ENCODE peak calls at places on chromosomes 11 and 22, in four cellular contexts. M is spleen, S is IMR-90, B is sigmoid colon. H is an unnamed sample.

GRCh38 chr11:74877132-74877531 is 71.8 kb downstream of the XRRA1 start:
- DNase-seq in S (peak; percentile 12), B (no peak), M (no peak), H (no peak)

GRCh38 chr11:62025429-62026105 is 58.1 kb upstream of the FTH1 start:
- DNase-seq in M (peak; percentile 87), B (peak; percentile 85), S (peak; percentile 91), H (peak; percentile 86)

GRCh38 chr11:87743002-87743401 is 432.2 kb downstream of the RAB38 start:
- DNase-seq in S (no peak), B (no peak), M (no peak), H (no peak)

GRCh38 chr11:13767461-13767860 is 99.0 kb downstream of the FAR1 start:
- DNase-seq in M (no peak), S (no peak), B (no peak), H (no peak)

GRCh38 chr11:109037856-109038780 is 373.2 kb downstream of the DDX10 start:
- DNase-seq in M (no peak), B (no peak), S (peak; percentile 61), H (peak; percentile 27)

GRCh38 chr11:12232819-12233601 is 122.6 kb downstream of the MICAL2 start:
- DNase-seq in B (no peak), S (peak; percentile 95), M (no peak), H (peak; percentile 76)

GRCh38 chr11:120205596-120206161 is 5.2 kb upstream of the OAF start:
- DNase-seq in S (peak; percentile 86), B (no peak), M (no peak), H (no peak)

GRCh38 chr22:22925146-22925794 is 37.7 kb downstream of the IGLL5 start:
- DNase-seq in S (no peak), M (no peak), B (no peak), H (no peak)

GRCh38 chr11:124511739-124512138 is 31.7 kb downstream of the OR8B12 start:
- DNase-seq in M (no peak), S (no peak), B (no peak), H (no peak)

GRCh38 chr22:27615408-27615807 is 186.1 kb downstream of the MN1 start:
- DNase-seq in M (no peak), S (no peak), B (no peak), H (no peak)

GRCh38 chr11:112163875-112164521 is at the start of gene IL18:
- DNase-seq in M (peak; percentile 84), B (peak; percentile 68), S (no peak), H (no peak)

GRCh38 chr22:25030636-25031035 is 78.1 kb downstream of the KIAA1671 start:
- DNase-seq in S (no peak), M (no peak), B (no peak), H (no peak)

GRCh38 chr11:12606597-12606996 is 67.6 kb upstream of the TEAD1 start:
- DNase-seq in M (no peak), B (no peak), S (peak; percentile 90), H (peak; percentile 80)

GRCh38 chr22:40348025-40348658 is 1.8 kb downstream of the ADSL start:
- DNase-seq in M (peak; percentile 84), B (no peak), S (peak; percentile 62), H (no peak)

GRCh38 chr11:78868563-78868962 is 293.9 kb upstream of the NARS2 start:
- DNase-seq in B (no peak), M (no peak), S (no peak), H (no peak)

GRCh38 chr11:134407321-134407828 is 4.7 kb downstream of the B3GAT1 start:
- DNase-seq in M (no peak), S (no peak), B (no peak), H (no peak)

DNA sequence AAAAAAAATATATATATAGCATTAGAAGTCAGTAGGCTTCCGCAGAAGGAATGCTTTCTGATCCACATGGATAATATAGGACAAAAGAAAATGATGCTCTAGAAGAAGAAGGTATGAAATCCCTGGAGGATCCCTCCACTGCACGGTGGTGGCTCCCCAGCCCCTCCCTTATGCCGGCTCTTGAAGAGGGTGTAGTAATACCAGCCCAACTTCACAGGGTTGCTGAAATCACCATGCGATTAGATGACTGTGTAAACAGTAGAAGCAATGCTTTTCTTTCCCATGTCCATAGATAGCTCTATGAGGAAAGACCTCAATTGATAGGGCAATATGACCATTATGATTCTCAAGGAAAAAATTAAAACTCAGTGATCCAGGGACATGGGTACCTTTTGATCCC is 3.2 kb upstream of the ETS1 start:
- DNase-seq in S (no peak), B (no peak), M (no peak), H (no peak)
- H3K27me3 ChIP-seq in S (peaks cover 4% of the 10 kb centered on the region), B (no peaks in the 10 kb centered on the region), M (no peaks in the 10 kb centered on the region), H (peaks cover 18% of the 10 kb centered on the region)

DNA sequence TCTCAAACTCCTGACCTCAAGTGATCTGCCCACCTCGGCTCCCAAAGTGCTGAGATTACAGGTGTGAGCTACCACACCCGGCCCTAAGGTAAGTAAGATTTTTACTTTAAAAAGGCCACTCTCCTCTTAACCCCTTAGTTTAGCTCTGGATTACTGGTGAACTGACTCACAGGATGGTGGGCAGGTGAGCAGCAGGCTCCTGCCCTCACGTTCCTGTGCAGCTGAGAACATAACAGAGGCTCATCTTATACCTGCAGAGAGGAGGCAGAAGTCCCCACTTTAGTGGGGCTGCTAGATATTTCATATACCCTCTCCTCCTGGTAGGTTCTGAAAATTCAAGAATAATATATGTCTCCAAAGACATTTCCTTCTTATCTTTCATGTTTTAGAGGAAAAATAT is 17.1 kb upstream of the SERPIND1 start:
- DNase-seq in S (no peak), B (no peak), M (no peak), H (no peak)
- TF ChIP-seq CTCF in S (no peak), B (no peak), M (no peak), H (no peak)

DNA sequence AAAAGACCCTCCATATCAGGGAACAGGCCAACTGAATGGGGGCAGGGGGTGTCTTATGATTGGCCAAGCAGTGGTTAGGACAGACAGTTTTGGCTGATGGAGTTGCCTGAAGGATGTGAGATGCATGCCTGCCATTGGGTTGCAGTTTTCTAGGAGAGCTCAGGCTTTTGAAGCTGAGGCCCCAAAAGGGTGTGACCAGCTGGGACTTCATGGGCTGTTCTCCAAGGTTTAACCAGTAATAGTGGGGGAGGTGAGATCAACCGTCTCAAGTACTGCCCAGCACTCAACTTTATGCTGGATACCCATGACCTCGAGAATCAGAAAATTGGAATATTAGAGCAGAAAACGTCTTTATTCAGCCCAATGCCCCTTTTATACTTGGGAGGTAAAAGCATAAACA is 13.5 kb downstream of the DTX4 start:
- DNase-seq in B (no peak), M (no peak), S (no peak), H (no peak)
- H3K27me3 ChIP-seq in B (no peaks in the 10 kb centered on the region), M (no peaks in the 10 kb centered on the region), S (no peaks in the 10 kb centered on the region), H (no peaks in the 10 kb centered on the region)

DNA sequence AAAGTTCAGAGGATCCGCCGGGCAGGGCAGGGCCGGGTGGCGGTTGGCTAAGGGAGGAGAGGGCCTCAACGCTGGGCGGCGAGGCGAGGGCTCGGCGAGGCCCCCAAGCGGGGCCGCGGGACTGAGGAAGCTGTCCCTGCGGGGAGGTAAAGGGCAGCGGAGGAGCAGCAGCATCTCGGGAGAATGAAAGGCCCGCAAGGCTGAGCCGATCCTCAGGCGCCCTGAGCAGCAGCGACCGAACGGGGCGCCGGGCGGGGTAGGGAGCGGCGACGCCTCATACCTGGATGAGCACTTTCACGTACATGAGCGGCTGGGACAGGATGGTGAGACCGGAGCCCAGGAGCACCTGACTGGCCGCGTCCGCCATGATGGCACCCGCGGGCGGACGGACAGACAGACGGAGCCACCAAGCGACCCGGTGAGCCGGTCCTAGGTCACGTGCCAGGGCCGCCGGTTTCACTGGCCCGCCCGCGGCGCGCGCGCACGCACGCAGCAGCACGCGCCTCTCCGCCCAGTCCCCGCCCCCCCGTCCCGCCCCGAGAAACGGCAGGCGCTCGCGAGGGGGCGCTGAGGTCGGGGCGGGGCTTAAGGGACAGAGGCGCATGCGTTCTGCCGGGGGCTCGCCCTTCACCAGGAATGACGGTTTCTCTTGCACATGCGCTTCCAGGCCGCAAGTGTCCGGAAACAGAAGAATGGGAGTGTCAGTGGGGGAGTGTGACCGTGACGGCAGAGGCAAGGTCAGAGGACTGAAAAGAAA is at the start of gene MTCH2:
- DNase-seq in M (peak; percentile 98), B (peak; percentile 98), S (peak; percentile 97), H (peak; percentile 81)
- TF ChIP-seq CTCF in M (peak; percentile 83), B (no peak), S (peak; percentile 34), H (peak; percentile 26)

GRCh38 chr22:48250937-48251530 is 1488.6 kb downstream of the TBC1D22A start:
- DNase-seq in B (no peak), M (peak; percentile 45), S (no peak), H (no peak)

GRCh38 chr22:48251629-48252028 is 1489.2 kb downstream of the TBC1D22A start:
- DNase-seq in B (no peak), M (peak; percentile 24), S (no peak), H (no peak)

GRCh38 chr22:48248901-48249455 is 1486.5 kb downstream of the TBC1D22A start:
- DNase-seq in M (peak; percentile 39), B (peak; percentile 33), S (no peak), H (no peak)

GRCh38 chr22:48249721-48250268 is 1487.3 kb downstream of the TBC1D22A start:
- DNase-seq in S (no peak), B (peak; percentile 2), M (peak; percentile 7), H (no peak)

GRCh38 chr22:48250286-48250895 is 1487.9 kb downstream of the TBC1D22A start:
- DNase-seq in S (no peak), M (peak; percentile 62), B (peak; percentile 45), H (no peak)
- H3K27me3 ChIP-seq in S (no peaks in the 10 kb centered on the region), M (peaks cover 3% of the 10 kb centered on the region), B (no peaks in the 10 kb centered on the region), H (no peaks in the 10 kb centered on the region)

GRCh38 chr11:21986361-21986760 is 206.5 kb upstream of the ANO5 start:
- DNase-seq in S (no peak), B (no peak), M (no peak), H (no peak)

DNA sequence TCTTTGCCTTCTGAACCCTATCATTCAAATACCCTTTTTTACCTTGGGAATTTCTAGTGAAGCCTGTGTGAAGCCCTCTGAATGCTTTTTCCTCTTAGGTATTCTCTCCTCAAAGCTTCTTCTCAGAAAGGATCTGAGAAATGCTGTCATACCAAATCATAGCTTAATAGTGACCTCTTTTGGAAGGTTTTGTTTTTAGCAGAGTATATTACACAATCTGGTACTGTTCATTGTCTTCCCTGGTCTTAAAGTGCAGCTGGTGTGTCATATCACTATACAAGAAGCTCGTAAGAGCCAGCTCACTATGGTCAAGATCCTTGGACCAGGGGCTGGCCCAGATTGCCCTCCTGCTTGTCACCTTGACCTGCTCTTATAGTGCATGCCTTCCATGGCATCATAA is 204.4 kb upstream of the ANO5 start:
- DNase-seq in M (no peak), B (no peak), S (no peak), H (no peak)
- TF ChIP-seq CTCF in M (no peak), B (no peak), S (no peak), H (no peak)